ENCODE peak calls at places on chromosomes 7 and 10, in eight cellular contexts. D, U, Q, H, Z, T, R and L are unnamed samples.

GRCh38 chr10:53314856-53315255 is 542.3 kb upstream of the MBL2 start:
- DNase-seq in Q (no peak), U (no peak), R (peak), D (peak), T (no peak), Z (peak), H (peak), L (no peak)

GRCh38 chr10:86851329-86852207 is 95.1 kb downstream of the BMPR1A start:
- DNase-seq in H (peak), R (peak), Z (peak), D (no peak), T (no peak), U (no peak), Q (no peak), L (no peak)

GRCh38 chr10:111108441-111108840 is 31.6 kb downstream of the ADRA2A start:
- DNase-seq in Z (no peak), R (no peak), H (no peak), Q (no peak), U (no peak), D (no peak), T (no peak), L (no peak)

GRCh38 chr10:74244097-74244685 is 93.2 kb downstream of the ADK start:
- DNase-seq in R (peak), Q (no peak), Z (peak), T (no peak), H (peak), D (peak), U (no peak), L (peak)

GRCh38 chr10:114908896-114909295 is 29.1 kb upstream of the TRUB1 start:
- DNase-seq in D (no peak), Q (no peak), U (no peak), Z (no peak), R (no peak), T (no peak), H (no peak), L (no peak)

GRCh38 chr7:144884913-144885312 is 49.1 kb upstream of the TPK1 start:
- DNase-seq in T (no peak), D (no peak), R (no peak), Q (no peak), H (no peak), U (no peak), Z (no peak), L (no peak)

GRCh38 chr10:60031664-60032063 is 125.3 kb upstream of the CCDC6 start:
- DNase-seq in Z (peak), D (no peak), Q (no peak), U (no peak), T (no peak), R (peak), H (peak), L (no peak)

GRCh38 chr7:27201231-27202017 is 1.5 kb upstream of the HOXA13 start:
- DNase-seq in Z (peak), Q (no peak), T (no peak), D (no peak), R (no peak), H (no peak), U (peak), L (no peak)

GRCh38 chr7:98203261-98203963 is 7.8 kb upstream of the BHLHA15 start:
- DNase-seq in R (no peak), D (no peak), Q (no peak), U (peak), T (no peak), H (no peak), Z (no peak), L (no peak)

GRCh38 chr7:156124356-156124755 is 312.1 kb upstream of the SHH start:
- DNase-seq in U (no peak), D (no peak), Q (no peak), T (no peak), Z (no peak), R (no peak), H (no peak), L (no peak)

GRCh38 chr7:140229591-140230516 is 53.1 kb upstream of the KDM7A start:
- DNase-seq in R (no peak), D (no peak), T (peak), Z (no peak), U (peak), Q (peak), H (no peak), L (peak)

GRCh38 chr10:77493851-77494788 is 143.5 kb downstream of the KCNMA1 start:
- DNase-seq in R (peak), Z (peak), T (no peak), D (peak), U (no peak), Q (no peak), H (peak), L (no peak)

GRCh38 chr7:29977926-29978652 is 11.5 kb downstream of the SCRN1 start:
- DNase-seq in T (no peak), U (no peak), Q (no peak), R (no peak), D (no peak), Z (no peak), H (no peak), L (peak)
- TF ChIP-seq CTCF in T (no peak), U (no peak), Q (no peak), R (no peak), D (no peak), Z (no peak), H (no peak), L (peak)

GRCh38 chr10:102134416-102134815 is 1.6 kb downstream of the PPRC1 start:
- DNase-seq in D (no peak), Q (no peak), Z (no peak), R (no peak), H (no peak), T (no peak), U (no peak), L (no peak)

GRCh38 chr10:102131286-102132170 is 1.3 kb upstream of the PPRC1 start:
- DNase-seq in Q (no peak), Z (peak), U (no peak), T (no peak), H (peak), D (no peak), R (no peak), L (no peak)

GRCh38 chr10:102133373-102134195 is 744 bp downstream of the PPRC1 start:
- DNase-seq in H (peak), R (peak), T (peak), Z (peak), U (peak), D (peak), Q (peak), L (peak)

GRCh38 chr10:102132193-102132562 is 662 bp upstream of the PPRC1 start:
- DNase-seq in D (no peak), Z (no peak), R (no peak), U (no peak), H (no peak), T (no peak), Q (no peak), L (no peak)

GRCh38 chr10:102132563-102133372 is at the start of gene PPRC1:
- DNase-seq in T (peak), R (peak), H (peak), Q (peak), Z (peak), U (peak), D (peak), L (peak)
- TF ChIP-seq CTCF in T (peak), R (peak), H (peak), Q (no peak), Z (peak), U (peak), D (peak), L (peak)

GRCh38 chr7:23072043-23072442 is 33.5 kb upstream of the KLHL7 start:
- DNase-seq in T (no peak), R (peak), U (no peak), Z (peak), D (no peak), Q (no peak), H (peak), L (no peak)

GRCh38 chr7:23075571-23075970 is 30.0 kb upstream of the KLHL7 start:
- DNase-seq in U (no peak), R (no peak), Q (no peak), Z (no peak), T (peak), H (no peak), D (no peak), L (no peak)

GRCh38 chr7:23074443-23075244 is 30.9 kb upstream of the KLHL7 start:
- DNase-seq in T (no peak), Q (no peak), U (no peak), Z (no peak), H (no peak), R (peak), D (no peak), L (no peak)

GRCh38 chr7:23076774-23077173 is 28.8 kb upstream of the KLHL7 start:
- DNase-seq in D (no peak), Z (peak), Q (no peak), R (no peak), U (no peak), T (no peak), H (no peak), L (no peak)

DNA sequence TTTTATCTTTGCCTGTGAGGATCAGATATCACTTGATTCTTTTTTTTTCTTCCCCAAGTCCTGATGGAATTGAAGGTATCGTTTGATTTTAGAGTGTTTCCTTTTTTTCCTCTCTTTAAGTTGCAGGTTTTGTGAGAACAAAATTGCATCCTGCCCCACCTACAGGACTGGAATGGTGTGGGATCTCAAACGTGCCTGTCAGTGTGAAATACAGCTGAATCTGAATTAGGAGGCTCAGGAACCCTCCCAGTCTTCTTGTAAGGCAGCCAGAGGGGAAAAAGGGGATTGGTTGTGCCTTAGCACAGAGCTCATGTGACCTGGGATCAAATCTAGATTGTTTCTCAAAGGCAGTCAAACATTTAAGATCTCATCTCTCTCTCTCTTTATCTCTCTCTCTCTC is 32.7 kb upstream of the KLHL7 start:
- DNase-seq in D (no peak), R (no peak), Q (no peak), H (no peak), T (no peak), Z (peak), U (no peak), L (peak)
- TF ChIP-seq CTCF in D (no peak), R (peak), Q (no peak), H (no peak), T (no peak), Z (no peak), U (no peak), L (no peak)

GRCh38 chr10:98107644-98108430 is 26.6 kb upstream of the R3HCC1L start:
- DNase-seq in R (no peak), Z (no peak), T (no peak), D (no peak), H (no peak), Q (no peak), U (no peak), L (no peak)
- TF ChIP-seq CTCF in R (no peak), Z (no peak), T (no peak), D (no peak), H (no peak), Q (no peak), U (no peak), L (no peak)

DNA sequence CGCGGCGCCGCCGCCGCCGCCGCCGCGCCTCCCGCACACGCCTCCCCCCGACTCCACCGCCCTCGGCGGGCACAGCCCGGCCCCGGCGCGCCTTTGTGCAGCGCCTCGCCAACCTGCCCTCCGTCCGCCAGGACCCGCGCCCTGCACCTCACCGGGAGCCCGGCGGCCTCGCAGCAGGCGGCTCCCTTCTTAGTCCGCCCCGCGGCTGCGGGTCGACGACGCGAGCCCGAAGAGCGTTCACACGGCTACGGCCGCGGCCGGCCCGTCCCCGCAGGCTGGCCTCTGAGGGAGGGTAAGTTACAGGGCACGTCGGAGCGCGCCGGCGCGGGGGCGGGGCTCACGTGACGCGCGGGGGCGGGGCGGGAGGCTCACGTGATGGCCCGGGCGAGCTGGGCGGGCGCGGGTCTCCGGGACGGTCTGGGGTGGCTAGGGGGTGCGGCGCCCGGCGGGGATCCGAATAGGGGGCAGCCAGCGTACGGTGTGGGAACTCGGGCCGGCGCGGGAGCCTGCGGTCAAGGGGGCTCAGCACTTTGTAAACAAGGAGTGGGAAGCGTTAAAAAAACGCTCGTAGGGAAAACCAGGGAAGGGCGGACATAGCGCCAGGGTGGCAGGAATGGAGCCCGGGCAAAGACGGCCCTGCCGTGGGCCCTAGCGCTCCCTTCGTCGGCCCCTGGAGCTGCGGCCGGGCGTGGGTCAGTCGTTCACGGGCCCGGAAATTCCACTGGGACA is at the start of gene ARHGAP12:
- DNase-seq in Z (peak), Q (peak), H (peak), R (peak), T (peak), D (peak), U (peak), L (peak)
- TF ChIP-seq CTCF in Z (no peak), Q (no peak), H (no peak), R (no peak), T (no peak), D (no peak), U (no peak), L (no peak)

GRCh38 chr7:33757563-33758165 is 147.7 kb upstream of the BMPER start:
- DNase-seq in U (no peak), H (peak), Q (peak), D (peak), T (no peak), R (peak), Z (peak), L (no peak)
- TF ChIP-seq CTCF in U (peak), H (peak), Q (no peak), D (peak), T (peak), R (peak), Z (peak), L (peak)

GRCh38 chr10:20888620-20889337 is 8.3 kb downstream of the NEBL start:
- DNase-seq in D (no peak), R (peak), Q (no peak), H (peak), T (no peak), U (no peak), Z (peak), L (no peak)
- TF ChIP-seq CTCF in D (no peak), R (peak), Q (no peak), H (no peak), T (no peak), U (no peak), Z (no peak), L (no peak)

GRCh38 chr7:21550821-21551531 is 8.1 kb downstream of the DNAH11 start:
- DNase-seq in Q (no peak), R (no peak), H (no peak), D (peak), Z (no peak), U (no peak), T (no peak), L (no peak)
- TF ChIP-seq CTCF in Q (no peak), R (no peak), H (no peak), D (no peak), Z (no peak), U (no peak), T (no peak), L (no peak)

DNA sequence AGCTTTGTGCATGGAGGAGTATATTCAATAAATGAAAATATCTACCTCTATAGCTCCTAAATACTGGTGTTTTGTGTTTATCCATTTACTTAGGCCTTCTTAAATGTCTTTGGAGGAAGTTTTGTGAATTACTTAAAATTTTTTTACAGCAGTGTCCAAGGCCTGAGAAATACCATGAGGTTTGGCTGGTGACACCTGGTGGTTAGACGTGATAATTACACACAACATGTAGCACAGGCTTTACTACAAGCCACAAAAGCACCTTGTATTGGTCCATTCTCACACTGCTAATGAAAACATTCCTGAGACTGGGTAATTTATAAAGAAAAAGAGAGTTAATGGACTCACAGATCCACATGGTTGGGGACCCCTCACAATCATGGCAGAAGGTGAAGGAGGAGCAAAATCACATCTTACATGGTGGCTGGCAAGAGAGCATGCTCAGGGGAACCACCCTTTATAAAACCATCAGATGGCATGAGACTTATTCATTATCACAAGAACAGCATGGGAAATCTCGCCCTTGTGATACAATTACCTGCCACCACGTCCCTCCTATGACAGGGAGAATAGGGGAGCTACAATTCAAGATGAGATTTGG is 20.6 kb downstream of the HYAL4 start:
- DNase-seq in T (no peak), R (peak), Z (peak), U (no peak), H (peak), D (peak), Q (peak), L (peak)
- TF ChIP-seq CTCF in T (peak), R (peak), Z (peak), U (peak), H (peak), D (peak), Q (no peak), L (peak)

DNA sequence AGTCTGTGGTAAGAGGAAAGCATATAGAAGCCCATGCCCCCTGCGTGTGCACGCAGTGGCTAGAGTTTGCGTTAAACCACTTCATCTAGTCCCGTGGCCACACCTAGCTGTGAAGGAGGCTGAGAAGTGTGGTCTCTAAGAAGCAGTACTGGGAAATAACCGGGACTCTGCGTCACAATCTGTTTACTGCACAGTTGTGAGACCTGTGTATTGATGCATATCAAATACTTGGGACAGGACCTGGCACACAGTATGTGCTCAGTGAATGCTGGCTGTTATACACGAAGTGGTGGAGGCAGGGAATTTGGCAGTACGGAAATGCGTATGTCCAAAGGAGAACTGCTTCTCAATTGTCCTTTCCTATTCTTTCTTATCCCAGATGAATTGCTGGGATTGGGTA is 149.5 kb downstream of the ARHGAP21 start:
- DNase-seq in T (no peak), Z (no peak), H (no peak), Q (no peak), R (no peak), U (no peak), D (no peak), L (no peak)
- TF ChIP-seq CTCF in T (no peak), Z (no peak), H (no peak), Q (no peak), R (no peak), U (no peak), D (no peak), L (no peak)